ENCODE peak calls at places on chromosomes 3 and 15, in six cellular contexts. A is fibroblast of mammary gland, U is thoracic aorta, Q is cardiac muscle cell, I is AG10803, O is GM12865. C is an unnamed sample.

GRCh38 chr15:69380100-69380725 is 33.9 kb upstream of the KIF23 start:
- DNase-seq in Q (peak; percentile 41), O (no peak), I (peak; percentile 22), U (no peak), A (no peak), C (no peak)

GRCh38 chr3:140599496-140599895 is 78.4 kb upstream of the TRIM42 start:
- DNase-seq in U (no peak), Q (no peak), A (no peak), O (no peak), I (no peak), C (no peak)

GRCh38 chr3:36077320-36077719 is 303.0 kb upstream of the STAC start:
- DNase-seq in Q (no peak), A (no peak), O (no peak), U (no peak), I (no peak), C (no peak)

GRCh38 chr15:92845109-92845508 is 55.0 kb upstream of the CHD2 start:
- DNase-seq in I (peak; percentile 45), O (peak; percentile 79), U (no peak), Q (peak; percentile 84), A (peak; percentile 64), C (peak; percentile 53)

GRCh38 chr3:161274691-161275298 is 53.7 kb downstream of the NMD3 start:
- DNase-seq in A (peak; percentile 65), Q (peak; percentile 71), I (peak; percentile 55), U (no peak), O (peak; percentile 69), C (peak; percentile 32)

GRCh38 chr3:150453353-150453752 is 45.3 kb downstream of the TSC22D2 start:
- DNase-seq in Q (no peak), A (no peak), O (no peak), U (no peak), I (no peak), C (no peak)

GRCh38 chr3:51709004-51709420 is 2.1 kb downstream of the GRM2 start:
- DNase-seq in O (no peak), Q (no peak), U (no peak), A (no peak), I (no peak), C (no peak)

GRCh38 chr15:73799466-73799865 is 46.3 kb upstream of the INSYN1 start:
- DNase-seq in U (no peak), Q (peak; percentile 40), O (no peak), A (peak; percentile 6), I (peak; percentile 61), C (no peak)

GRCh38 chr3:111577798-111578685 is 17.1 kb downstream of the ZBED2 start:
- DNase-seq in O (peak; percentile 52), Q (peak; percentile 75), I (peak; percentile 78), U (no peak), A (peak; percentile 65), C (peak; percentile 44)

GRCh38 chr15:70063992-70064379 is 33.7 kb downstream of the TLE3 start:
- DNase-seq in I (no peak), Q (no peak), O (no peak), U (no peak), A (no peak), C (no peak)

GRCh38 chr3:6785726-6786125 is 75.2 kb upstream of the GRM7 start:
- DNase-seq in Q (no peak), U (no peak), I (no peak), A (no peak), O (no peak), C (no peak)

GRCh38 chr3:197397812-197398211 is 99.4 kb upstream of the DLG1 start:
- DNase-seq in A (no peak), I (no peak), Q (no peak), U (no peak), O (no peak), C (no peak)

GRCh38 chr15:25501828-25502446 is 63.1 kb upstream of the UBE3A start:
- DNase-seq in O (peak; percentile 13), U (no peak), A (peak; percentile 51), I (peak; percentile 35), Q (peak; percentile 19), C (no peak)

GRCh38 chr3:195111322-195111710 is 159.6 kb downstream of the XXYLT1 start:
- DNase-seq in O (no peak), A (no peak), Q (no peak), U (no peak), I (no peak), C (no peak)

GRCh38 chr15:76059320-76060097 is at the start of gene TMEM266:
- DNase-seq in Q (peak; percentile 20), O (peak; percentile 52), A (no peak), U (no peak), I (no peak), C (peak; percentile 85)

GRCh38 chr3:81622395-81622794 is 139.1 kb downstream of the GBE1 start:
- DNase-seq in O (no peak), Q (peak; percentile 7), I (peak; percentile 38), A (no peak), U (no peak), C (no peak)

GRCh38 chr15:61923173-61923572 is 137.1 kb downstream of the VPS13C start:
- DNase-seq in A (no peak), Q (no peak), U (no peak), I (no peak), O (no peak), C (no peak)

GRCh38 chr3:28188686-28189085 is 52.7 kb upstream of the CMC1 start:
- DNase-seq in O (no peak), Q (no peak), I (no peak), U (no peak), A (no peak), C (no peak)

GRCh38 chr3:168216851-168217250 is 121.1 kb upstream of the GOLIM4 start:
- DNase-seq in U (no peak), Q (no peak), A (no peak), O (no peak), I (no peak), C (no peak)

GRCh38 chr3:194956697-194957396 is 271.2 kb downstream of the FAM43A start:
- DNase-seq in U (no peak), Q (no peak), I (no peak), O (no peak), A (no peak), C (no peak)

GRCh38 chr3:37324752-37325407 is 150.5 kb upstream of the LRRFIP2 start:
- DNase-seq in O (no peak), I (peak; percentile 43), Q (peak; percentile 42), U (no peak), A (peak; percentile 86), C (no peak)

GRCh38 chr15:89812126-89812846 is 2.4 kb downstream of the ANPEP start:
- DNase-seq in A (peak; percentile 87), I (peak; percentile 73), Q (peak; percentile 44), U (no peak), O (no peak), C (peak; percentile 43)

GRCh38 chr3:149653564-149653963 is 4.3 kb downstream of the WWTR1 start:
- DNase-seq in O (no peak), U (no peak), A (no peak), I (no peak), Q (no peak), C (no peak)

GRCh38 chr3:129482721-129483120 is 42.7 kb downstream of the IFT122 start:
- DNase-seq in U (no peak), O (no peak), I (no peak), Q (no peak), A (no peak), C (no peak)

GRCh38 chr15:66100761-66101160 is 152.8 kb downstream of the MEGF11 start:
- DNase-seq in A (no peak), Q (no peak), U (no peak), I (no peak), O (no peak), C (no peak)

GRCh38 chr15:67149068-67149841 is 83.9 kb downstream of the SMAD3 start:
- DNase-seq in A (no peak), O (no peak), U (no peak), I (no peak), Q (no peak), C (no peak)

GRCh38 chr15:77529394-77530159 is 103.1 kb downstream of the LINGO1 start:
- DNase-seq in Q (no peak), A (no peak), I (no peak), U (no peak), O (no peak), C (no peak)

GRCh38 chr3:31170932-31171670 is 276.6 kb upstream of the GADL1 start:
- DNase-seq in I (peak; percentile 100), A (peak; percentile 62), O (no peak), Q (peak; percentile 97), U (no peak), C (no peak)

GRCh38 chr15:88258021-88258641 is 1.6 kb upstream of the NTRK3 start:
- DNase-seq in O (no peak), I (peak; percentile 11), U (peak; percentile 32), A (no peak), Q (peak; percentile 21), C (no peak)
- TF ChIP-seq CTCF in O (peak; percentile 10), I (peak; percentile 30), U (peak; percentile 49), A (peak; percentile 5), Q (peak; percentile 33), C (peak; percentile 13)

GRCh38 chr15:83209333-83209732 is 1.7 kb upstream of the HDGFL3 start:
- DNase-seq in U (no peak), O (no peak), I (no peak), Q (no peak), A (no peak), C (no peak)

GRCh38 chr15:83206387-83206970 is 1.1 kb downstream of the HDGFL3 start:
- DNase-seq in U (no peak), I (no peak), Q (no peak), A (no peak), O (peak; percentile 28), C (peak; percentile 22)

GRCh38 chr15:83207622-83208356 is at the start of gene HDGFL3:
- DNase-seq in Q (peak; percentile 72), O (peak; percentile 64), I (peak; percentile 57), A (peak; percentile 38), U (no peak), C (peak; percentile 62)

GRCh38 chr15:83206971-83207621 is 527 bp downstream of the HDGFL3 start:
- DNase-seq in I (peak; percentile 29), O (peak; percentile 53), U (no peak), Q (peak; percentile 48), A (no peak), C (peak; percentile 56)

DNA sequence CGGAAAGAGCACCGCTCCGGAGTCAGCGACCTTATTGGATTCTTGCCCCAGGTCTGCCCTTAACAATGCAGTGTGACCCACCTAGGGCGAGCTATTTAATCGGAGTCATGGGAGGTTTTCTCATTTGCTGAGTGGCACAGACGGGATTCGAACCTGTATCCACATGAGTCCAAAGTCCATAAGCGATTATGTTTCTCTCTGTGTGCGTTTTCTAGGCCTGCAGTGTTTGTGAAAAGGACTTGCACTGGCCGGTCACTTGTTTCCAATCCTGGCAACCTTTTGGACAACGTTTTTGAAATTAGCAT is 686 bp upstream of the HDGFL3 start:
- DNase-seq in O (no peak), A (no peak), Q (peak; percentile 30), U (no peak), I (no peak), C (no peak)
- TF ChIP-seq CTCF in O (no peak), A (no peak), Q (no peak), U (no peak), I (no peak), C (no peak)

DNA sequence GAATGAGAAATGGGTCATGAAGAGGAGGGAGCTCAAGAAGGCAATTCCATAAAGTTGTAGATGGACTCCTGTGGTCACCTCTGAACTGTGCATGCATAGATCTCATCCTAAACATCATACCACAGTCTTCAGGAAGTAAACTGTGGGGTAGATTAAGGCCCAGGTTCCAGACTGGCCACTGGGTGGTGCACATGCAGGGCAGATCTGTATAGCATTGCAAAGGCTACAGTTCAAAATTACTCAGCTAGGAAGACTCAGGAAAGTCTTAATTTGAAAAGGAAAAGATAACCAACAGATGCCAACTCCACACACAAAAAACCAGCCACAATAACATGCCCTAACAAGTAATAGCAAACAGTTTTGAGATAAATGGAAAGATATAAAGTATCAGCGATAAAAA is 20.3 kb downstream of the KY start:
- DNase-seq in U (no peak), O (no peak), Q (peak; percentile 37), I (peak; percentile 15), A (peak; percentile 48), C (no peak)
- TF ChIP-seq CTCF in U (no peak), O (peak; percentile 4), Q (peak; percentile 53), I (peak; percentile 49), A (peak; percentile 66), C (no peak)

GRCh38 chr3:105800320-105800719 is 68.5 kb downstream of the CBLB start:
- DNase-seq in I (no peak), O (peak; percentile 20), U (no peak), Q (no peak), A (peak; percentile 63), C (no peak)
- TF ChIP-seq CTCF in I (no peak), O (no peak), U (no peak), Q (no peak), A (no peak), C (no peak)